ENCODE peak calls at places on chromosomes 13 and 19, in six cellular contexts. L is stimulated activated CD8-positive, alpha-beta memory T cell treated with anti-CD3 and anti-CD28 coated beads, Interleukin-4, amount 100 ng/mL, for 1 hour; Q is iris pigment epithelial cell; Z is posterior vena cava; G is activated CD4-positive, alpha-beta T cell treated with anti-CD3 and anti-CD28 coated beads for 48 hours; A is stimulated activated CD4-positive, alpha-beta T cell treated with anti-CD3 and anti-CD28 coated beads, Interleukin-15, amount 100 ng/mL, for 48 hours. C is an unnamed sample.

GRCh38 chr19:7242601-7243258 is 51.5 kb downstream of the INSR start:
- DNase-seq in L (no peak), A (no peak), Z (no peak), G (no peak), Q (peak; percentile 59), C (no peak)

GRCh38 chr19:17575871-17576757 is 20.7 kb downstream of the COLGALT1 start:
- DNase-seq in L (no peak), G (peak; percentile 41), Z (no peak), Q (no peak), A (no peak), C (no peak)

GRCh38 chr19:51327066-51327985 is 14.6 kb downstream of the VSIG10L start:
- DNase-seq in Z (peak; percentile 89), Q (peak; percentile 57), L (peak; percentile 21), G (peak; percentile 82), A (peak; percentile 55), C (peak; percentile 28)

GRCh38 chr19:23101241-23101640 is 15.6 kb upstream of the ZNF730 start:
- DNase-seq in L (no peak), Q (no peak), G (no peak), Z (no peak), A (no peak), C (no peak)

GRCh38 chr13:26400545-26400944 is 146.6 kb downstream of the CDK8 start:
- DNase-seq in L (no peak), Z (no peak), Q (no peak), G (no peak), A (no peak), C (no peak)

GRCh38 chr19:48006762-48007161 is 12.3 kb downstream of the ELSPBP1 start:
- DNase-seq in A (no peak), G (peak; percentile 26), Z (no peak), Q (peak; percentile 3), L (no peak), C (no peak)

GRCh38 chr19:55368701-55369563 is 1.3 kb downstream of the IL11 start:
- DNase-seq in G (peak; percentile 42), Z (no peak), Q (no peak), L (no peak), A (no peak), C (no peak)

GRCh38 chr13:41492432-41493267 is 35.3 kb downstream of the RGCC start:
- DNase-seq in Q (no peak), Z (no peak), G (no peak), A (no peak), L (no peak), C (no peak)

GRCh38 chr19:5504115-5504514 is 48.9 kb downstream of the ZNRF4 start:
- DNase-seq in G (no peak), A (no peak), Z (no peak), Q (no peak), L (no peak), C (no peak)

GRCh38 chr13:28100149-28101121 is at the start of gene FLT3:
- DNase-seq in G (peak; percentile 49), A (peak; percentile 13), Q (peak; percentile 54), L (no peak), Z (peak; percentile 82), C (peak; percentile 37)